ENCODE peak calls at places on chromosomes 16 and 17, in ten cellular contexts. A, E, P, T, Y, V, O, C, L and S are unnamed samples.

GRCh38 chr16:48252013-48252412 is 4.7 kb upstream of the ABCC11 start:
- DNase-seq in O (no peak), P (no peak), E (no peak), T (no peak), A (no peak), V (no peak), C (no peak), Y (no peak), L (no peak), S (no peak)

GRCh38 chr17:16013943-16014407 is 14.4 kb downstream of the TTC19 start:
- DNase-seq in Y (no peak), P (peak), C (peak), O (no peak), T (peak), V (peak), L (peak), E (no peak), A (peak), S (peak)

GRCh38 chr17:19727466-19728113 is 11.2 kb upstream of the SLC47A2 start:
- DNase-seq in E (peak), O (no peak), L (no peak), A (no peak), P (peak), Y (peak), C (peak), T (peak), V (peak), S (peak)

GRCh38 chr16:84495506-84495905 is 9.0 kb downstream of the MEAK7 start:
- DNase-seq in P (no peak), E (no peak), O (no peak), T (no peak), L (no peak), C (no peak), A (no peak), V (no peak), Y (no peak), S (no peak)

GRCh38 chr17:79047923-79048825 is 24.2 kb downstream of the C1QTNF1 start:
- DNase-seq in L (no peak), E (no peak), C (no peak), T (no peak), V (no peak), Y (no peak), A (peak), O (no peak), P (no peak), S (no peak)

GRCh38 chr17:78573955-78574354 is 3.2 kb downstream of the DNAH17 start:
- DNase-seq in T (no peak), V (no peak), P (no peak), Y (no peak), O (no peak), C (no peak), E (no peak), L (no peak), A (no peak), S (no peak)

GRCh38 chr16:52597772-52598483 is 51.0 kb upstream of the TOX3 start:
- DNase-seq in A (peak), T (no peak), Y (no peak), C (no peak), L (no peak), O (no peak), P (no peak), V (no peak), E (no peak), S (no peak)

GRCh38 chr17:31289790-31290189 is 7.2 kb downstream of the OMG start:
- DNase-seq in O (no peak), T (no peak), P (no peak), E (no peak), Y (no peak), L (no peak), A (no peak), V (no peak), C (peak), S (no peak)

GRCh38 chr16:53052519-53053501 is at the start of gene CHD9NB:
- DNase-seq in C (peak), Y (no peak), L (peak), E (no peak), T (peak), O (no peak), P (peak), V (peak), A (no peak), S (peak)

GRCh38 chr17:27245230-27245696 is 48.7 kb upstream of the WSB1 start:
- DNase-seq in T (peak), Y (peak), E (peak), V (peak), P (peak), A (peak), L (peak), O (peak), C (peak), S (peak)

GRCh38 chr16:67278773-67279295 is 498 bp upstream of the PLEKHG4 start:
- DNase-seq in V (no peak), P (peak), O (peak), Y (no peak), C (peak), E (no peak), A (no peak), T (no peak), L (peak), S (peak)

GRCh38 chr17:79803997-79804855 is 7.3 kb upstream of the CBX8 start:
- DNase-seq in Y (no peak), A (peak), C (no peak), P (no peak), V (no peak), E (no peak), L (peak), O (no peak), T (no peak), S (no peak)

GRCh38 chr16:19636436-19637267 is 81.1 kb downstream of the VPS35L start:
- DNase-seq in E (no peak), C (no peak), L (no peak), P (no peak), V (no peak), T (no peak), Y (no peak), O (no peak), A (no peak), S (no peak)

GRCh38 chr17:76550712-76551615 is 11.1 kb downstream of the PRCD start:
- DNase-seq in E (no peak), V (no peak), Y (no peak), O (no peak), C (peak), T (no peak), A (no peak), P (no peak), L (no peak), S (no peak)

GRCh38 chr17:2068589-2069051 is 13.7 kb downstream of the HIC1 start:
- DNase-seq in T (no peak), C (peak), O (no peak), P (peak), L (peak), Y (no peak), E (no peak), A (no peak), V (no peak), S (no peak)

GRCh38 chr16:49557070-49557446 is 183.5 kb downstream of the C16orf78 start:
- DNase-seq in P (no peak), O (no peak), T (no peak), A (peak), E (no peak), V (no peak), L (no peak), C (no peak), Y (no peak), S (no peak)

GRCh38 chr17:1108810-1109605 is 70.8 kb downstream of the ABR start:
- DNase-seq in L (peak), E (peak), C (peak), Y (peak), A (peak), P (peak), T (no peak), O (peak), V (no peak), S (peak)

GRCh38 chr16:6131526-6132050 is 1034.0 kb upstream of the EEF2KMT start:
- DNase-seq in C (no peak), Y (no peak), O (no peak), T (no peak), P (no peak), L (no peak), A (no peak), E (no peak), V (no peak), S (no peak)

GRCh38 chr17:41466988-41467387 is at the start of gene KRT32:
- DNase-seq in P (no peak), L (no peak), O (no peak), E (no peak), T (no peak), C (no peak), V (no peak), Y (no peak), A (no peak), S (no peak)

GRCh38 chr16:11977206-11978041 is 890 bp downstream of the SNX29 start:
- DNase-seq in E (no peak), C (peak), Y (no peak), A (peak), P (peak), T (peak), L (peak), O (no peak), V (peak), S (peak)

GRCh38 chr17:57701121-57701520 is 44.0 kb downstream of the CCDC182 start:
- DNase-seq in C (no peak), T (no peak), L (no peak), O (no peak), P (no peak), E (no peak), V (no peak), A (peak), Y (no peak), S (no peak)

GRCh38 chr17:45228985-45229517 is 7.4 kb downstream of the FMNL1 start:
- DNase-seq in A (no peak), T (peak), O (peak), L (no peak), E (peak), P (peak), V (peak), Y (peak), C (peak), S (peak)

GRCh38 chr17:79696159-79696982 is 34.4 kb upstream of the ENPP7 start:
- DNase-seq in T (no peak), A (no peak), C (no peak), L (peak), P (peak), E (no peak), V (no peak), O (no peak), Y (peak), S (no peak)

GRCh38 chr17:64216385-64217248 is 46.4 kb downstream of the TEX2 start:
- DNase-seq in Y (no peak), V (no peak), C (peak), P (peak), E (no peak), A (peak), T (peak), L (peak), O (no peak), S (no peak)

GRCh38 chr16:30104492-30104891 is 8.5 kb upstream of the YPEL3 start:
- DNase-seq in C (no peak), P (no peak), O (peak), V (no peak), E (no peak), T (no peak), Y (peak), L (no peak), A (no peak), S (no peak)

GRCh38 chr17:45131616-45132301 is 556 bp downstream of the PLCD3 start:
- DNase-seq in C (peak), L (peak), A (peak), P (peak), T (no peak), Y (peak), E (no peak), O (peak), V (no peak), S (peak)

GRCh38 chr17:1977583-1978395 is 47.3 kb downstream of the RTN4RL1 start:
- DNase-seq in E (no peak), O (no peak), Y (no peak), C (no peak), T (no peak), P (no peak), L (peak), V (no peak), A (no peak), S (no peak)

DNA sequence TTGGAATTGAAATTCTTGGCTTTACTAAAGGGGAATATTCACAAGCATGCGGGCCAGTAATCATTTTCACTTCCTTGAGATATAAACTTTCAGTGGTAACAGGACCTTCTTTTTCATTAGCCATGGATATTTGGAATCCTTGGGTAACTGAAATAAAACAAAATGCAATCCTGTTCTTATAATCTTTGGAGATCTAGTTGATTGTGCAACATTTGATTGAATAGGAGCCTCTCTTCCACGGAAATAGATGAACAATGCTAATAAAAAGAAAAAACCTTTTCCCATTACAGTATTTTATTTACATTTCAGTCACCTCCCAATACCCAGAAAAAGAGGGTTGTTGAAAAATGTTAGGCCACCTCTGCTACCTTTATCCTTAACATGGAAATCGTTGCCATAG is 225.6 kb downstream of the MAP2K6 start:
- DNase-seq in C (no peak), E (no peak), P (no peak), L (no peak), T (no peak), V (no peak), Y (no peak), O (no peak), A (no peak), S (no peak)
- H3K4me3 ChIP-seq in C (no peak), E (no peak), P (no peak), L (no peak), T (no peak), V (no peak), Y (no peak), O (no peak), A (no peak), S (no peak)

DNA sequence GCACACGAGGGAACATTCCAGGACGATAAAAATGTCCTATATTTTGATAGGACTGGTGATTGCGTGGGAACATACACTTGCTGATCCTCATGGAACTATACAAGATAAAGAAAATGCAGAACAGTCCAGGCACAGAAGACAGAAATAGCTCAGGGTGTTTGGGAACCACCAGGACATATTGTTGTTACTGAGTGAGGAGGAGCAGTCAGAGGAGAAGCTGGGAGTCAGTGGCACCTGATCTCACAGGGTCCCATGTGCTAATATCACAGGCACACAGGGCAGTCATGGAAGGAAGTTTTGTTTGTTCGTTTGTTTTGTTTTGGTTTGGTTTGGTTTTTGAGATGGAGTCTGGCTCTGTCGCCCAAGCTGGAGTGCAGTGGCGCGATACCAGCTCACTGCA is 5.7 kb downstream of the PLD2 start:
- DNase-seq in E (no peak), C (no peak), Y (no peak), O (no peak), L (no peak), P (no peak), V (no peak), A (no peak), T (no peak), S (no peak)
- H3K4me3 ChIP-seq in E (no peak), C (no peak), Y (no peak), O (no peak), L (no peak), P (no peak), V (no peak), A (no peak), T (no peak), S (no peak)

GRCh38 chr16:23498863-23499262 is 11.4 kb downstream of the GGA2 start:
- DNase-seq in V (no peak), T (no peak), E (no peak), A (no peak), O (no peak), L (no peak), Y (no peak), C (no peak), P (no peak), S (no peak)
- H3K4me3 ChIP-seq in V (no peak), T (no peak), E (no peak), A (no peak), O (no peak), L (no peak), Y (no peak), C (no peak), P (no peak), S (no peak)

DNA sequence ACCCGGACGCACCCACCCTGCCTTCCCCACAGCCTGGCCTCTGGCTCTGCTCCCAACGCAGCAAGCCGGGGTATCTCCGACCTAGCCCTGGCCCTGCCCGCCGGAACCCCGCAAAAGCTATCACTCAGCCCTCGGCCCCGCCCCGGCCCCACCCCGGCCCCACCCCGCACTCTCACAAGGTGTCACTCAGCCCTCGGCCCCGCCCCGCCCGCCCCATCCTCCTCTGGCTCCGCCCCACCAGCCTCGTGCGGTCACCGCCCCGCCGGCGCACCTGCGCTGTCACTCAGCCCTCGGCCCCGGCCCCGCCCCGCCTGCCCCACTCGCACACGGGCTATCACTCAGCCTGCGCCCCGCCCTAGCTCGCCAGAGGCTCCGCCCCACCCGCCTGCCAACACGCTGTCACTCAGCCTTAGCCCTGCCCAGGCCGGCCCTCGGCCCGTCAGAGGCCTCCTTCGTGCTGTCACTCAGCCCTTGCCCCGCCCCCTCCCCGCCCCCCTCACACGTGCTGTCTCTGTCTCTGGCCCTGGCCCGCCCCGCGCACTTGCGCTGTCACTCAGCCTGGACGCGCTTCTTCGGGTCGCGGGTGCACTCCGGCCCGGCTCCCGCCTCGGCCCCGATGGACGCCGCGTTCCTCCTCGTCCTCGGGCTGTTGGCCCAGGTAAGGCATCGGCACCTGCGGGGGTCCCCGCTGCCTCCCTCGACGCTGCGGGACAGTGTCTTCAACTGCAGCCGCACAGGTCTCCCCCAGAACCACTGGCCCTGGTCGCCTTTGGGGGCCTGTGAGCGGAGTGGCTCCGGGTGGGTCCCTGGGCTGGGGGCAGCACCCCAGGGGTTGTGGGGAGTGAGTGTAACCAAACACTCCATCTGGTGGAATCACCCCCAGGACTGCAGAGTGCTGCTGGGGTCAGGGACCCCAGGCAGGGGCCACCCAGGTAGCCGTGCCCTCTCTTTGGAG is at the start of gene CDH15:
- DNase-seq in P (peak), E (peak), L (peak), A (peak), Y (peak), V (peak), O (peak), C (peak), T (peak), S (peak)
- H3K4me3 ChIP-seq in P (peak), E (peak), L (no peak), A (peak), Y (peak), V (no peak), O (peak), C (no peak), T (no peak), S (peak)

DNA sequence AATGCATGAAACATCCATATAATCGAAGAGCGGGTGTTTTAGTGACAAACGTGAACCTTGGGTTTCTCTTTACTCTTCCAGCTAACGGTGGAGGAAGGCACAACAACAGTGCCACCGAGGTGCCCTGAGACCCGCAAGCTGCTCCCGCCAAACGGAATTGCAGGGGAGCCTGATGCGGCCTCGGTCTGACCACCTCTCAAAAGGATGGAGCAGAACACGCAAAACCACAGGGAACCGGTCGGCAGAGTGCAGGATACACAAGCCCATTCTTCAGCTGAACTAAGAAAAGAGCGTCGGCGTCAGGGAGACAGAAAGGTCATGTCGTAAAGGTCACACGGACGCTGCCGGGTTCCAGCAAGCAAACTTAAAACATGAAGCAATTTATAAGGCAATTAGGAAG is 109.5 kb upstream of the ZNF750 start:
- DNase-seq in V (no peak), Y (peak), T (no peak), L (no peak), C (no peak), E (no peak), A (no peak), P (no peak), O (peak), S (no peak)
- H3K4me3 ChIP-seq in V (no peak), Y (no peak), T (no peak), L (no peak), C (no peak), E (no peak), A (no peak), P (no peak), O (no peak), S (no peak)

GRCh38 chr17:50834786-50835562 is 412 bp upstream of the WFIKKN2 start:
- DNase-seq in T (peak), V (no peak), P (no peak), Y (no peak), L (no peak), E (no peak), O (no peak), A (no peak), C (peak), S (no peak)
- H3K4me3 ChIP-seq in T (peak), V (no peak), P (no peak), Y (no peak), L (no peak), E (peak), O (peak), A (no peak), C (no peak), S (no peak)